ENCODE peak calls at places on chromosomes 3 and 15, in ten cellular contexts. One of them, this sample, is unnamed.
A peak's percentile ranks its signal among the peaks of the same experiment; 100 is the strongest.

GRCh38 chr3:138060792-138061191 is 50.8 kb downstream of the CLDN18 start:
- DNase-seq in anterior cingulate cortex: no peak
- DNase-seq in cardiac muscle cell: no peak
- DNase-seq in NCI-H345: no peak
- DNase-seq in neural crest cell: no peak
- DNase-seq in IMR-90: no peak
- DNase-seq in adipocyte: no peak
- DNase-seq in uterus: no peak
- DNase-seq in stimulated activated CD8-positive, alpha-beta memory T cell treated with anti-CD3 and anti-CD28 coated beads, Interleukin-7, amount 100 ng/mL, for 4 hours: no peak
- DNase-seq in HTR-8/SVneo: no peak
- DNase-seq in this sample: no peak

GRCh38 chr15:60932051-60932915 is 296.8 kb downstream of the RORA start:
- DNase-seq in cardiac muscle cell: no peak
- DNase-seq in NCI-H345: no peak
- DNase-seq in HTR-8/SVneo: no peak
- DNase-seq in neural crest cell: no peak
- DNase-seq in stimulated activated CD8-positive, alpha-beta memory T cell treated with anti-CD3 and anti-CD28 coated beads, Interleukin-7, amount 100 ng/mL, for 4 hours: peak; percentile 31
- DNase-seq in IMR-90: peak; percentile 28
- DNase-seq in adipocyte: peak; percentile 49
- DNase-seq in uterus: no peak
- DNase-seq in anterior cingulate cortex: no peak
- DNase-seq in this sample: peak; percentile 49

GRCh38 chr15:93974804-93975481 is 256.4 kb upstream of the MCTP2 start:
- DNase-seq in IMR-90: peak; percentile 5
- DNase-seq in NCI-H345: peak; percentile 50
- DNase-seq in neural crest cell: peak; percentile 20
- DNase-seq in stimulated activated CD8-positive, alpha-beta memory T cell treated with anti-CD3 and anti-CD28 coated beads, Interleukin-7, amount 100 ng/mL, for 4 hours: no peak
- DNase-seq in uterus: peak; percentile 20
- DNase-seq in cardiac muscle cell: peak; percentile 58
- DNase-seq in HTR-8/SVneo: no peak
- DNase-seq in adipocyte: peak; percentile 7
- DNase-seq in anterior cingulate cortex: no peak
- DNase-seq in this sample: no peak

GRCh38 chr3:62874398-62875102 is 666 bp downstream of the CADPS start:
- DNase-seq in neural crest cell: no peak
- DNase-seq in cardiac muscle cell: peak; percentile 45
- DNase-seq in HTR-8/SVneo: no peak
- DNase-seq in uterus: no peak
- DNase-seq in adipocyte: no peak
- DNase-seq in stimulated activated CD8-positive, alpha-beta memory T cell treated with anti-CD3 and anti-CD28 coated beads, Interleukin-7, amount 100 ng/mL, for 4 hours: no peak
- DNase-seq in anterior cingulate cortex: no peak
- DNase-seq in NCI-H345: peak; percentile 75
- DNase-seq in IMR-90: no peak
- DNase-seq in this sample: no peak

GRCh38 chr15:41570764-41571163 is 11.8 kb downstream of the TYRO3 start:
- DNase-seq in IMR-90: no peak
- DNase-seq in stimulated activated CD8-positive, alpha-beta memory T cell treated with anti-CD3 and anti-CD28 coated beads, Interleukin-7, amount 100 ng/mL, for 4 hours: no peak
- DNase-seq in adipocyte: no peak
- DNase-seq in uterus: no peak
- DNase-seq in neural crest cell: no peak
- DNase-seq in cardiac muscle cell: no peak
- DNase-seq in NCI-H345: no peak
- DNase-seq in HTR-8/SVneo: no peak
- DNase-seq in anterior cingulate cortex: no peak
- DNase-seq in this sample: no peak

GRCh38 chr3:166263460-166263859 is 426.2 kb upstream of the BCHE start:
- DNase-seq in neural crest cell: no peak
- DNase-seq in uterus: no peak
- DNase-seq in adipocyte: no peak
- DNase-seq in cardiac muscle cell: no peak
- DNase-seq in anterior cingulate cortex: no peak
- DNase-seq in NCI-H345: no peak
- DNase-seq in stimulated activated CD8-positive, alpha-beta memory T cell treated with anti-CD3 and anti-CD28 coated beads, Interleukin-7, amount 100 ng/mL, for 4 hours: no peak
- DNase-seq in IMR-90: no peak
- DNase-seq in HTR-8/SVneo: no peak
- DNase-seq in this sample: no peak

GRCh38 chr15:43789409-43789808 is 2.7 kb upstream of the SERF2 start:
- DNase-seq in anterior cingulate cortex: no peak
- DNase-seq in cardiac muscle cell: no peak
- DNase-seq in adipocyte: no peak
- DNase-seq in NCI-H345: no peak
- DNase-seq in neural crest cell: no peak
- DNase-seq in HTR-8/SVneo: no peak
- DNase-seq in uterus: no peak
- DNase-seq in stimulated activated CD8-positive, alpha-beta memory T cell treated with anti-CD3 and anti-CD28 coated beads, Interleukin-7, amount 100 ng/mL, for 4 hours: no peak
- DNase-seq in IMR-90: no peak
- DNase-seq in this sample: no peak

GRCh38 chr3:140164156-140164555 is 229.2 kb downstream of the CLSTN2 start:
- DNase-seq in uterus: no peak
- DNase-seq in NCI-H345: no peak
- DNase-seq in IMR-90: no peak
- DNase-seq in neural crest cell: no peak
- DNase-seq in stimulated activated CD8-positive, alpha-beta memory T cell treated with anti-CD3 and anti-CD28 coated beads, Interleukin-7, amount 100 ng/mL, for 4 hours: no peak
- DNase-seq in cardiac muscle cell: no peak
- DNase-seq in HTR-8/SVneo: no peak
- DNase-seq in anterior cingulate cortex: no peak
- DNase-seq in adipocyte: no peak
- DNase-seq in this sample: no peak

GRCh38 chr15:68776477-68777270 is 44.0 kb downstream of the ANP32A start:
- DNase-seq in NCI-H345: no peak
- DNase-seq in stimulated activated CD8-positive, alpha-beta memory T cell treated with anti-CD3 and anti-CD28 coated beads, Interleukin-7, amount 100 ng/mL, for 4 hours: no peak
- DNase-seq in anterior cingulate cortex: no peak
- DNase-seq in adipocyte: no peak
- DNase-seq in neural crest cell: no peak
- DNase-seq in cardiac muscle cell: no peak
- DNase-seq in uterus: no peak
- DNase-seq in IMR-90: no peak
- DNase-seq in HTR-8/SVneo: no peak
- DNase-seq in this sample: no peak

GRCh38 chr3:69271098-69271497 is 114.8 kb downstream of the FRMD4B start:
- DNase-seq in uterus: no peak
- DNase-seq in HTR-8/SVneo: no peak
- DNase-seq in anterior cingulate cortex: no peak
- DNase-seq in cardiac muscle cell: no peak
- DNase-seq in stimulated activated CD8-positive, alpha-beta memory T cell treated with anti-CD3 and anti-CD28 coated beads, Interleukin-7, amount 100 ng/mL, for 4 hours: no peak
- DNase-seq in IMR-90: no peak
- DNase-seq in NCI-H345: no peak
- DNase-seq in adipocyte: no peak
- DNase-seq in neural crest cell: no peak
- DNase-seq in this sample: no peak